ENCODE peak calls at places on chromosome 15, in four cellular contexts. V is H1, L is K562, B is HepG2. O is an unnamed sample.

GRCh38 chr15:81265256-81265943 is 58.5 kb downstream of the STARD5 start:
- DNase-seq in L (no peak), V (no peak), B (no peak), O (no peak)

GRCh38 chr15:101012326-101013040 is 93.3 kb downstream of the LRRK1 start:
- DNase-seq in V (no peak), B (no peak), L (no peak), O (no peak)

GRCh38 chr15:38065721-38066120 is 131.3 kb downstream of the TMCO5A start:
- DNase-seq in L (no peak), V (no peak), B (no peak), O (peak)

GRCh38 chr15:65790692-65791334 is 1.3 kb downstream of the DENND4A start:
- DNase-seq in V (no peak), L (no peak), B (no peak), O (peak)

GRCh38 chr15:70916531-70916930 is 23.9 kb downstream of the LRRC49 start:
- DNase-seq in B (no peak), V (no peak), L (no peak), O (no peak)

GRCh38 chr15:97084650-97085049 is 754.1 kb downstream of the NR2F2 start:
- DNase-seq in V (no peak), L (no peak), B (no peak), O (no peak)

GRCh38 chr15:78672285-78673003 is 31.4 kb upstream of the CHRNB4 start:
- DNase-seq in L (no peak), B (no peak), V (no peak), O (no peak)

GRCh38 chr15:89129123-89129815 is 41.0 kb downstream of the ABHD2 start:
- DNase-seq in L (peak), V (peak), B (no peak), O (peak)

GRCh38 chr15:31974855-31975421 is 55.4 kb upstream of the CHRNA7 start:
- DNase-seq in L (peak), B (peak), V (no peak), O (peak)

GRCh38 chr15:87959658-87960057 is 296.9 kb downstream of the NTRK3 start:
- DNase-seq in L (no peak), V (no peak), B (no peak), O (no peak)

GRCh38 chr15:76753771-76754170 is 151.4 kb downstream of the SCAPER start:
- DNase-seq in V (no peak), B (no peak), L (no peak), O (no peak)

GRCh38 chr15:38253448-38253847 is 812 bp downstream of the SPRED1 start:
- DNase-seq in L (peak), B (no peak), V (no peak), O (peak)

GRCh38 chr15:64430000-64430735 is 30.2 kb upstream of the ZNF609 start:
- DNase-seq in L (peak), B (no peak), V (peak), O (no peak)

GRCh38 chr15:98523912-98524255 is 124.5 kb upstream of the IGF1R start:
- DNase-seq in B (no peak), L (no peak), V (no peak), O (no peak)

GRCh38 chr15:64743691-64744090 is 31.7 kb downstream of the RBPMS2 start:
- DNase-seq in V (no peak), L (no peak), B (no peak), O (no peak)

GRCh38 chr15:81858586-81858985 is 187.2 kb downstream of the MEX3B start:
- DNase-seq in B (no peak), L (no peak), V (no peak), O (no peak)

GRCh38 chr15:43484455-43484854 is 8.5 kb downstream of the TP53BP1 start:
- DNase-seq in L (no peak), B (no peak), V (no peak), O (no peak)

GRCh38 chr15:43488790-43489585 is 4.0 kb downstream of the TP53BP1 start:
- DNase-seq in B (no peak), L (no peak), V (no peak), O (no peak)

GRCh38 chr15:43487271-43487895 is 5.6 kb downstream of the TP53BP1 start:
- DNase-seq in V (no peak), B (no peak), L (no peak), O (no peak)

GRCh38 chr15:43483306-43484128 is 9.4 kb downstream of the TP53BP1 start:
- DNase-seq in B (no peak), V (no peak), L (no peak), O (peak)
- TF ChIP-seq PHF8 in B (no peak), V (no peak), L (no peak), O (no peak)

DNA sequence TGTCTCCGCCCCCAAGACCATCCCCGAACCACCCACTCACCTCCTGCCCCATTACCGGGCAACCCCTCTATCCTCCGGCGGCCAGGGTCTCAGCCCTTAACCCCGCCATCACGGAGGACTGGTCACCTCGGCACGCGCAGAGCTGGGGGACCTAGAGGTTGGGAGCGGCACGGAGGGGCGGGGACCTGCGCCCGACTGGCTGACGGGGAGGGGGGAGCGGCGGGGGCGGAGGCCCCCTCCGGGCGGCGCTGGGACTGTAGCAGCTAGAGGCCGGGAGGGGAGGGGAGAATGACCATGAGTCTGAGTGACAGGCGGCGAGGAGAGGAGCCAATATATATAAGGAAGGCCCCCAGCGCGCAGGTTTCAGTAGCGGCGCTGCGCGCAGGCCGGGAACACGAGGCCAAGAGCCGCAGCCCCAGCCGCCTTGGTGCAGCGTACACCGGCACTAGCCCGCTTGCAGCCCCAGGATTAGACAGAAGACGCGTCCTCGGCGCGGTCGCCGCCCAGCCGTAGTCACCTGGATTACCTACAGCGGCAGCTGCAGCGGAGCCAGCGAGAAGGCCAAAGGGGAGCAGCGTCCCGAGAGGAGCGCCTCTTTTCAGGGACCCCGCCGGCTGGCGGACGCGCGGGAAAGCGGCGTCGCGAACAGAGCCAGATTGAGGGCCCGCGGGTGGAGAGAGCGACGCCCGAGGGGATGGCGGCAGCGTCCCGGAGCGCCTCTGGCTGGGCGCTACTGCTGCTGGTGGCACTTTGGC is at the start of gene DLL4:
- DNase-seq in V (no peak), L (peak), B (peak), O (peak)
- TF ChIP-seq PHF8 in V (peak), L (peak), B (peak), O (no peak)

GRCh38 chr15:25418202-25418601 is 20.6 kb downstream of the UBE3A start:
- DNase-seq in V (no peak), B (no peak), L (no peak), O (no peak)

GRCh38 chr15:25417604-25418003 is 21.2 kb downstream of the UBE3A start:
- DNase-seq in V (no peak), L (no peak), B (no peak), O (no peak)

GRCh38 chr15:25426896-25427610 is 11.8 kb downstream of the UBE3A start:
- DNase-seq in B (no peak), V (no peak), L (no peak), O (no peak)

GRCh38 chr15:25424073-25424472 is 14.8 kb downstream of the UBE3A start:
- DNase-seq in L (no peak), V (no peak), B (no peak), O (no peak)

DNA sequence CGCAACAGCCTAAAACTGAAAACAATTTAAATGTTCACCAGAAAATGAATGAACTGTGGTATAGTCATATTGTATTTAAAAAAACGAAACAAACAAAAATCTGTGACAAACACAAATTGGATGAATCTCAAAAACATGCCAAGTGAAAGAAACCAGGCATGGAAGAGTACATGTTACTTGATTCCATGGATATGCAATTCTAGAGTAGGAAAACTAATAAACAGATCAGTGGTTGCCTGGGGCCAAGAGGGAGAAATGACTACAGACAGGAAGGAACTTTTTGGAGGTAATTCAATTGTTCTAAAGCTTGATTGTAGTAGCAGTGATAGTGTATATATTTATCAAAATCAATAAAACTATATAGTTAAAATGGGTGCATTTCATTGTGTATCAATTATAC is 16.8 kb downstream of the UBE3A start:
- DNase-seq in L (no peak), V (no peak), B (no peak), O (no peak)
- TF ChIP-seq PHF8 in L (no peak), V (no peak), B (no peak), O (no peak)

DNA sequence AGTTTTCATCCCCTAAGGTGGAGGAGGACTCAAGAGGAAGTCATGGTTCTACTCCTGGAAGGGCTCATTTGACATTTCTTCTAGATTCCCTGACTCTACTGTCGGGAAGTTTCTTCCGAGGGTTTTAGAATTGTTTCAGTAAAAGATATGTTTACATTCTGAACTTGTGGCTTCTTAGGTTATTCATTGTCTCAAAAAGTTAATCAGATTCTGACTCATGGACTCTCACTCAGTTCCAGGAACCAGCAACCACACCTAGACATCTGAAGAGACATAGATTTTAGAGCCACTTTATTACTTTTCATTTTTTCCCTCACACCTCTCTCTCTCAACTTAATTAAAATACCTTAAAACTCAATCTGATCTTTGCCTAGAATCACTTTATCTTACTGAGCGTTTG is 862.6 kb downstream of the AGBL1 start:
- DNase-seq in V (no peak), L (no peak), B (no peak), O (no peak)
- TF ChIP-seq PHF8 in V (no peak), L (no peak), B (no peak), O (no peak)

O was measured in A549.